ENCODE peak calls at places on chromosomes 1 and 21, in nine cellular contexts. One of them, this sample, is unnamed.

GRCh38 chr1:30386145-30386926 is 337.0 kb downstream of the MATN1 start:
- DNase-seq in tibial nerve: no peak
- DNase-seq in ovary: no peak
- DNase-seq in uterus: no peak
- DNase-seq in GM12878: no peak
- DNase-seq in body of pancreas: no peak
- DNase-seq in heart left ventricle: no peak
- DNase-seq in spleen: peak; percentile 41
- DNase-seq in A549: no peak
- DNase-seq in this sample: no peak

GRCh38 chr1:1402081-1402900 is 3.2 kb upstream of the CCNL2 start:
- DNase-seq in body of pancreas: peak; percentile 55
- DNase-seq in spleen: no peak
- DNase-seq in heart left ventricle: no peak
- DNase-seq in GM12878: no peak
- DNase-seq in tibial nerve: no peak
- DNase-seq in A549: peak; percentile 71
- DNase-seq in uterus: no peak
- DNase-seq in ovary: no peak
- DNase-seq in this sample: no peak

GRCh38 chr1:36273024-36273423 is 33.1 kb upstream of the SH3D21 start:
- DNase-seq in tibial nerve: no peak
- DNase-seq in A549: no peak
- DNase-seq in body of pancreas: no peak
- DNase-seq in spleen: no peak
- DNase-seq in GM12878: no peak
- DNase-seq in uterus: no peak
- DNase-seq in heart left ventricle: no peak
- DNase-seq in ovary: no peak
- DNase-seq in this sample: no peak

GRCh38 chr1:42756956-42757891 is 9.6 kb downstream of the P3H1 start:
- DNase-seq in uterus: no peak
- DNase-seq in spleen: no peak
- DNase-seq in GM12878: no peak
- DNase-seq in tibial nerve: no peak
- DNase-seq in A549: peak; percentile 70
- DNase-seq in body of pancreas: peak; percentile 21
- DNase-seq in heart left ventricle: no peak
- DNase-seq in ovary: no peak
- DNase-seq in this sample: no peak

GRCh38 chr1:205600085-205600484 is 31.7 kb downstream of the ELK4 start:
- DNase-seq in heart left ventricle: no peak
- DNase-seq in tibial nerve: no peak
- DNase-seq in body of pancreas: no peak
- DNase-seq in GM12878: no peak
- DNase-seq in A549: no peak
- DNase-seq in spleen: no peak
- DNase-seq in uterus: no peak
- DNase-seq in ovary: no peak
- DNase-seq in this sample: no peak

GRCh38 chr1:183090386-183091006 is 67.3 kb downstream of the LAMC1 start:
- DNase-seq in tibial nerve: peak; percentile 36
- DNase-seq in ovary: no peak
- DNase-seq in spleen: no peak
- DNase-seq in GM12878: no peak
- DNase-seq in uterus: peak; percentile 70
- DNase-seq in A549: no peak
- DNase-seq in body of pancreas: peak; percentile 40
- DNase-seq in heart left ventricle: peak; percentile 76
- DNase-seq in this sample: no peak

GRCh38 chr1:234971586-234972297 is 156.9 kb downstream of the TOMM20 start:
- DNase-seq in spleen: no peak
- DNase-seq in body of pancreas: no peak
- DNase-seq in heart left ventricle: no peak
- DNase-seq in tibial nerve: no peak
- DNase-seq in uterus: no peak
- DNase-seq in A549: no peak
- DNase-seq in ovary: no peak
- DNase-seq in GM12878: peak; percentile 90
- DNase-seq in this sample: no peak

GRCh38 chr1:219085988-219086387 is 87.7 kb upstream of the LYPLAL1 start:
- DNase-seq in ovary: no peak
- DNase-seq in spleen: no peak
- DNase-seq in heart left ventricle: no peak
- DNase-seq in uterus: no peak
- DNase-seq in tibial nerve: no peak
- DNase-seq in A549: no peak
- DNase-seq in body of pancreas: no peak
- DNase-seq in GM12878: no peak
- DNase-seq in this sample: no peak

GRCh38 chr1:214551052-214551435 is 358 bp downstream of the PTPN14 start:
- DNase-seq in tibial nerve: peak; percentile 27
- DNase-seq in spleen: peak; percentile 75
- DNase-seq in A549: no peak
- DNase-seq in uterus: no peak
- DNase-seq in heart left ventricle: peak; percentile 69
- DNase-seq in ovary: peak; percentile 71
- DNase-seq in GM12878: no peak
- DNase-seq in body of pancreas: peak; percentile 64
- DNase-seq in this sample: no peak

GRCh38 chr1:32339363-32339978 is 3.4 kb upstream of the MARCKSL1 start:
- DNase-seq in A549: no peak
- DNase-seq in uterus: no peak
- DNase-seq in heart left ventricle: no peak
- DNase-seq in body of pancreas: no peak
- DNase-seq in tibial nerve: no peak
- DNase-seq in GM12878: no peak
- DNase-seq in ovary: no peak
- DNase-seq in spleen: peak; percentile 72
- DNase-seq in this sample: no peak

GRCh38 chr1:200275415-200275814 is 134.4 kb downstream of the ZNF281 start:
- DNase-seq in tibial nerve: no peak
- DNase-seq in body of pancreas: peak; percentile 66
- DNase-seq in heart left ventricle: no peak
- DNase-seq in ovary: no peak
- DNase-seq in spleen: no peak
- DNase-seq in GM12878: no peak
- DNase-seq in uterus: no peak
- DNase-seq in A549: no peak
- DNase-seq in this sample: no peak

GRCh38 chr1:61496501-61496900 is 228.4 kb downstream of the TM2D1 start:
- DNase-seq in ovary: no peak
- DNase-seq in GM12878: no peak
- DNase-seq in heart left ventricle: no peak
- DNase-seq in A549: peak; percentile 71
- DNase-seq in tibial nerve: no peak
- DNase-seq in spleen: no peak
- DNase-seq in body of pancreas: no peak
- DNase-seq in uterus: no peak
- DNase-seq in this sample: no peak

GRCh38 chr1:30900486-30900885 is 8.1 kb downstream of the SDC3 start:
- DNase-seq in ovary: no peak
- DNase-seq in heart left ventricle: peak; percentile 23
- DNase-seq in uterus: no peak
- DNase-seq in A549: no peak
- DNase-seq in spleen: peak; percentile 51
- DNase-seq in GM12878: no peak
- DNase-seq in body of pancreas: no peak
- DNase-seq in tibial nerve: no peak
- DNase-seq in this sample: no peak

GRCh38 chr1:209434066-209434465 is 149.4 kb upstream of the CAMK1G start:
- DNase-seq in ovary: no peak
- DNase-seq in body of pancreas: no peak
- DNase-seq in A549: peak; percentile 25
- DNase-seq in heart left ventricle: no peak
- DNase-seq in GM12878: no peak
- DNase-seq in uterus: no peak
- DNase-seq in tibial nerve: no peak
- DNase-seq in spleen: no peak
- DNase-seq in this sample: no peak

GRCh38 chr1:203368624-203369451 is 17.9 kb upstream of the FMOD start:
- DNase-seq in A549: peak; percentile 11
- DNase-seq in body of pancreas: peak; percentile 32
- DNase-seq in uterus: peak; percentile 92
- DNase-seq in spleen: no peak
- DNase-seq in heart left ventricle: peak; percentile 71
- DNase-seq in ovary: peak; percentile 75
- DNase-seq in GM12878: no peak
- DNase-seq in tibial nerve: peak; percentile 74
- DNase-seq in this sample: no peak

GRCh38 chr1:63912643-63913042 is 138.8 kb downstream of the ROR1 start:
- DNase-seq in ovary: no peak
- DNase-seq in uterus: no peak
- DNase-seq in body of pancreas: no peak
- DNase-seq in spleen: no peak
- DNase-seq in heart left ventricle: no peak
- DNase-seq in A549: no peak
- DNase-seq in GM12878: no peak
- DNase-seq in tibial nerve: no peak
- DNase-seq in this sample: no peak

GRCh38 chr1:6347641-6348487 is 45.7 kb downstream of the ACOT7 start:
- DNase-seq in ovary: no peak
- DNase-seq in A549: peak; percentile 44
- DNase-seq in tibial nerve: no peak
- DNase-seq in body of pancreas: peak; percentile 65
- DNase-seq in GM12878: no peak
- DNase-seq in spleen: peak; percentile 87
- DNase-seq in heart left ventricle: no peak
- DNase-seq in uterus: no peak
- DNase-seq in this sample: peak; percentile 54

GRCh38 chr1:245683377-245683716 is 528.6 kb downstream of the KIF26B start:
- DNase-seq in heart left ventricle: no peak
- DNase-seq in spleen: peak; percentile 51
- DNase-seq in body of pancreas: no peak
- DNase-seq in GM12878: no peak
- DNase-seq in ovary: no peak
- DNase-seq in tibial nerve: no peak
- DNase-seq in A549: no peak
- DNase-seq in uterus: no peak
- DNase-seq in this sample: no peak

GRCh38 chr21:9767592-9768375 is 753.6 kb upstream of the TPTE start:
- DNase-seq in A549: no peak
- DNase-seq in uterus: no peak
- DNase-seq in heart left ventricle: no peak
- DNase-seq in spleen: no peak
- DNase-seq in GM12878: no peak
- DNase-seq in body of pancreas: no peak
- DNase-seq in ovary: no peak
- DNase-seq in tibial nerve: no peak
- DNase-seq in this sample: no peak

GRCh38 chr1:111603979-111604378 is 15.6 kb upstream of the RAP1A start:
- DNase-seq in tibial nerve: no peak
- DNase-seq in heart left ventricle: no peak
- DNase-seq in spleen: peak; percentile 89
- DNase-seq in body of pancreas: peak; percentile 23
- DNase-seq in ovary: no peak
- DNase-seq in uterus: no peak
- DNase-seq in GM12878: no peak
- DNase-seq in A549: no peak
- DNase-seq in this sample: peak; percentile 86
- TF ChIP-seq POLR2A in tibial nerve: no peak
- TF ChIP-seq POLR2A in heart left ventricle: no peak
- TF ChIP-seq POLR2A in spleen: no peak
- TF ChIP-seq POLR2A in body of pancreas: no peak
- TF ChIP-seq POLR2A in ovary: no peak
- TF ChIP-seq POLR2A in uterus: no peak
- TF ChIP-seq POLR2A in GM12878: peak; percentile 70
- TF ChIP-seq POLR2A in A549: no peak
- TF ChIP-seq POLR2A in this sample: no peak

DNA sequence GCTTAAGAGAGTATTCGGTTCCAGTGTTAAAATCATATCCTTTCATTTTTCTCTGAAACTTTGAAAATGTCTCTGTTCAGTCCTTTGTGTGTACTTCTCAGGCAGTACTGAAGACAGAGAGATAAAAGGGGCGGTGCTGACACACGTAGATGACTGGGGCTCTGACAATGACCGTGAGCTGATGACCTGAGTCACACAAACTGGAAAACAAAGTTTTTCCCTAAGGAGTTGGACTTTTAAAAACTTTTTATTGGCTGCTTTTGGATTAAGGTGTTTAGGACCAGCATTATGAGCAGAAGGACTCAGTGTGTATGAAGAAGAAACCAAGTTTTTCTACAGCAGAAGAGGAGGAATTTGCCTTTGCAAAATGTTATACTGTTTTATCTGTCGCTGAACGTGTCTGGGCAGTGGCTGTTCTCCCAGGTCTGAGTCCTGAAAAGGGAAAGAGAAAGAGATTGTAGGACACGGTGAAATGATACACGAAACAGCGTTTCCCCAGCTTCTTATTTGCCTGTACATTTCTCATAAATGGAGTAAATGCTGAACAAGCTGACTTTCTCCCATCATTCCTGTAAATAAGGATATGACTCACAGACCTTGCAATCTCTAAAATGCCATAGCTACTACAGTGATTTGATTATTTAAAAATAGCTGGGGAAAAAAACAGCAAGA is 51.5 kb downstream of the MAP3K7CL start:
- DNase-seq in spleen: no peak
- DNase-seq in uterus: no peak
- DNase-seq in body of pancreas: peak; percentile 28
- DNase-seq in GM12878: no peak
- DNase-seq in A549: peak; percentile 64
- DNase-seq in tibial nerve: no peak
- DNase-seq in heart left ventricle: peak; percentile 33
- DNase-seq in ovary: no peak
- DNase-seq in this sample: peak; percentile 70
- H3K4me3 ChIP-seq in spleen: no peak overlapping the region
- H3K4me3 ChIP-seq in uterus: peak overlapping the region; percentile 32
- H3K4me3 ChIP-seq in body of pancreas: no peak overlapping the region
- H3K4me3 ChIP-seq in GM12878: no peak overlapping the region
- H3K4me3 ChIP-seq in A549: peak overlapping the region; percentile 34
- H3K4me3 ChIP-seq in tibial nerve: peak overlapping the region; percentile 15
- H3K4me3 ChIP-seq in heart left ventricle: peak overlapping the region; percentile 53
- H3K4me3 ChIP-seq in ovary: peak overlapping the region; percentile 31
- H3K4me3 ChIP-seq in this sample: peak overlapping the region; percentile 40

GRCh38 chr1:23282967-23283366 is 61.1 kb downstream of the HNRNPR start:
- DNase-seq in uterus: no peak
- DNase-seq in GM12878: no peak
- DNase-seq in ovary: no peak
- DNase-seq in A549: peak; percentile 34
- DNase-seq in tibial nerve: no peak
- DNase-seq in body of pancreas: no peak
- DNase-seq in spleen: no peak
- DNase-seq in heart left ventricle: no peak
- DNase-seq in this sample: no peak
- H3K9me3 ChIP-seq in uterus: no peaks in the 10 kb centered on the region
- H3K9me3 ChIP-seq in GM12878: no peaks in the 10 kb centered on the region
- H3K9me3 ChIP-seq in ovary: no peaks in the 10 kb centered on the region
- H3K9me3 ChIP-seq in A549: no peaks in the 10 kb centered on the region
- H3K9me3 ChIP-seq in tibial nerve: no peaks in the 10 kb centered on the region
- H3K9me3 ChIP-seq in body of pancreas: no peaks in the 10 kb centered on the region
- H3K9me3 ChIP-seq in spleen: no peaks in the 10 kb centered on the region
- H3K9me3 ChIP-seq in heart left ventricle: no peaks in the 10 kb centered on the region
- H3K9me3 ChIP-seq in this sample: no peaks in the 10 kb centered on the region

DNA sequence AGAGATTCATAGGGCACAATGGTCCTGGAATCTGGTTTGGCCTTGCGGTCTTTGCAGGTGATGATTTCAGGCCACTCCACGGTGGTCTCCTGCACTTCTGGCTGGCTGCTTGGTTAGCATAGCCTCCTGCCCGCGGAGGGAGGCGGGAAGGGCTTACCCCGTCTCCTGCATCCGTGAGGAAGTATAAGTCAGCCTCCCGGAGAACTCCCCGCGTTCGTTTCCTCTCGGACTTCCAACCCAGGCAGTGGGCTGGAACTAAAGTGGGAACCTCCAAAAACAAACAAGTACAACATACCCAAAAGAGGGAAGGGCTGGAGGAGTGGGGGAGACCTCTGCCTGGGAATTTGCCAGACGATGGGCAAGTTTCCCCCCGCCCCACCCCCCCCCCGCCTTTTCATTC is 942 bp upstream of the CCN1 start:
- DNase-seq in uterus: peak; percentile 61
- DNase-seq in GM12878: no peak
- DNase-seq in heart left ventricle: peak; percentile 52
- DNase-seq in spleen: no peak
- DNase-seq in A549: peak; percentile 48
- DNase-seq in ovary: peak; percentile 30
- DNase-seq in body of pancreas: no peak
- DNase-seq in tibial nerve: no peak
- DNase-seq in this sample: no peak
- TF ChIP-seq POLR2A in uterus: no peak
- TF ChIP-seq POLR2A in GM12878: no peak
- TF ChIP-seq POLR2A in heart left ventricle: no peak
- TF ChIP-seq POLR2A in spleen: no peak
- TF ChIP-seq POLR2A in A549: no peak
- TF ChIP-seq POLR2A in ovary: no peak
- TF ChIP-seq POLR2A in body of pancreas: no peak
- TF ChIP-seq POLR2A in tibial nerve: no peak
- TF ChIP-seq POLR2A in this sample: no peak